ENCODE peak calls at places on chromosomes 12 and 14, in five cellular contexts. G, Q, Z, E and D are unnamed samples.

GRCh38 chr12:106971065-106971464 is 15.4 kb downstream of the TMEM263 start:
- DNase-seq in G (no peak), Q (no peak), Z (no peak), E (no peak), D (no peak)

GRCh38 chr12:47614521-47614920 is 91.3 kb downstream of the RPAP3 start:
- DNase-seq in G (no peak), Q (no peak), Z (no peak), E (no peak), D (no peak)

GRCh38 chr12:89278862-89279261 is 73.4 kb downstream of the DUSP6 start:
- DNase-seq in G (no peak), Q (no peak), Z (no peak), E (no peak), D (no peak)

GRCh38 chr14:79369359-79370332 is 841.7 kb downstream of the DIO2 start:
- DNase-seq in G (peak), Q (no peak), Z (peak), E (no peak), D (peak)

GRCh38 chr14:36245223-36245622 is 68.7 kb upstream of the PTCSC3 start:
- DNase-seq in G (no peak), Q (no peak), Z (no peak), E (no peak), D (no peak)

GRCh38 chr12:27331927-27332324 is 710 bp upstream of the BMAL2 start:
- DNase-seq in G (no peak), Q (no peak), Z (no peak), E (no peak), D (no peak)

GRCh38 chr12:96770239-96770780 is 136.7 kb upstream of the NEDD1 start:
- DNase-seq in G (no peak), Q (no peak), Z (no peak), E (no peak), D (no peak)

GRCh38 chr14:99758915-99759545 is 34.2 kb upstream of the EML1 start:
- DNase-seq in G (peak), Q (no peak), Z (no peak), E (no peak), D (no peak)

GRCh38 chr14:75223664-75224154 is 47.3 kb upstream of the TMED10 start:
- DNase-seq in G (no peak), Q (peak), Z (no peak), E (peak), D (no peak)

GRCh38 chr14:51428981-51429380 is 188.9 kb downstream of the TMX1 start:
- DNase-seq in G (no peak), Q (no peak), Z (no peak), E (no peak), D (no peak)

GRCh38 chr14:64137657-64138290 is 156.4 kb downstream of the ESR2 start:
- DNase-seq in G (no peak), Q (no peak), Z (no peak), E (no peak), D (peak)

GRCh38 chr12:4809449-4810218 is 89.4 kb downstream of the GALNT8 start:
- DNase-seq in G (no peak), Q (no peak), Z (no peak), E (no peak), D (no peak)

GRCh38 chr12:104748790-104749189 is 209.3 kb downstream of the SLC41A2 start:
- DNase-seq in G (no peak), Q (no peak), Z (no peak), E (no peak), D (no peak)

GRCh38 chr12:122834229-122834920 is 882 bp upstream of the HIP1R start:
- DNase-seq in G (peak), Q (peak), Z (no peak), E (no peak), D (peak)

GRCh38 chr14:91245029-91245428 is 525 bp upstream of the GPR68 start:
- DNase-seq in G (no peak), Q (no peak), Z (no peak), E (no peak), D (no peak)

GRCh38 chr14:57732886-57733285 is 133.0 kb downstream of the SLC35F4 start:
- DNase-seq in G (no peak), Q (no peak), Z (no peak), E (no peak), D (peak)

GRCh38 chr14:94345344-94346072 is 22.4 kb upstream of the SERPINA6 start:
- DNase-seq in G (no peak), Q (no peak), Z (peak), E (no peak), D (peak)

GRCh38 chr14:68333265-68333664 is 459.6 kb downstream of the ZFP36L1 start:
- DNase-seq in G (no peak), Q (no peak), Z (no peak), E (no peak), D (no peak)

GRCh38 chr12:115752913-115753726 is 524.4 kb downstream of the MED13L start:
- DNase-seq in G (no peak), Q (no peak), Z (peak), E (no peak), D (peak)

GRCh38 chr12:111753144-111753881 is 13.4 kb upstream of the ALDH2 start:
- DNase-seq in G (no peak), Q (peak), Z (peak), E (peak), D (peak)

GRCh38 chr14:50082784-50083466 is 33.4 kb downstream of the VCPKMT start:
- DNase-seq in G (no peak), Q (peak), Z (no peak), E (no peak), D (no peak)

GRCh38 chr14:22928237-22929103 is 706 bp downstream of the PRMT5 start:
- DNase-seq in G (no peak), Q (no peak), Z (no peak), E (no peak), D (no peak)

GRCh38 chr12:74401966-74402365 is 135.7 kb upstream of the ATXN7L3B start:
- DNase-seq in G (no peak), Q (no peak), Z (no peak), E (no peak), D (no peak)

GRCh38 chr14:50775357-50775756 is 55.6 kb downstream of the NIN start:
- DNase-seq in G (no peak), Q (no peak), Z (peak), E (no peak), D (peak)

GRCh38 chr14:77653473-77653872 is 37.0 kb upstream of the SPTLC2 start:
- DNase-seq in G (no peak), Q (no peak), Z (no peak), E (no peak), D (no peak)

GRCh38 chr12:96986883-96987523 is 79.9 kb downstream of the NEDD1 start:
- DNase-seq in G (no peak), Q (no peak), Z (no peak), E (no peak), D (peak)

GRCh38 chr12:132014092-132014914 is 64.6 kb downstream of the EP400 start:
- DNase-seq in G (no peak), Q (no peak), Z (no peak), E (no peak), D (no peak)

GRCh38 chr12:108773798-108774788 is 42.8 kb upstream of the CORO1C start:
- DNase-seq in G (no peak), Q (peak), Z (peak), E (peak), D (peak)

GRCh38 chr14:52950410-52950897 is 396 bp downstream of the FERMT2 start:
- DNase-seq in G (peak), Q (peak), Z (no peak), E (peak), D (peak)

GRCh38 chr12:117699575-117699974 is 269.2 kb downstream of the KSR2 start:
- DNase-seq in G (no peak), Q (no peak), Z (no peak), E (no peak), D (no peak)

GRCh38 chr12:27711312-27711682 is 665 bp downstream of the MRPS35 start:
- DNase-seq in G (no peak), Q (no peak), Z (no peak), E (no peak), D (no peak)

GRCh38 chr12:93990832-93991748 is 157.3 kb upstream of the PLXNC1 start:
- DNase-seq in G (no peak), Q (no peak), Z (peak), E (peak), D (peak)

GRCh38 chr14:52071675-52072074 is 2.8 kb upstream of the NID2 start:
- DNase-seq in G (no peak), Q (no peak), Z (no peak), E (no peak), D (peak)

GRCh38 chr12:115160290-115161108 is 476.5 kb upstream of the TBX3 start:
- DNase-seq in G (no peak), Q (no peak), Z (no peak), E (no peak), D (no peak)

GRCh38 chr12:87943666-87944065 is 85.5 kb downstream of the C12orf50 start:
- DNase-seq in G (no peak), Q (no peak), Z (no peak), E (no peak), D (no peak)

GRCh38 chr14:65333926-65334687 is 78.4 kb upstream of the FUT8 start:
- DNase-seq in G (no peak), Q (no peak), Z (peak), E (peak), D (peak)

GRCh38 chr12:71216725-71217579 is 59.2 kb upstream of the TSPAN8 start:
- DNase-seq in G (no peak), Q (no peak), Z (peak), E (no peak), D (peak)

GRCh38 chr14:19906665-19907064 is 13.7 kb upstream of the OR4K5 start:
- DNase-seq in G (no peak), Q (no peak), Z (no peak), E (no peak), D (no peak)

GRCh38 chr14:21768116-21768874 is 94.7 kb upstream of the OR4E1 start:
- DNase-seq in G (no peak), Q (no peak), Z (no peak), E (no peak), D (peak)
- TF ChIP-seq CTCF in G (peak), Q (no peak), Z (no peak), E (peak), D (peak)

DNA sequence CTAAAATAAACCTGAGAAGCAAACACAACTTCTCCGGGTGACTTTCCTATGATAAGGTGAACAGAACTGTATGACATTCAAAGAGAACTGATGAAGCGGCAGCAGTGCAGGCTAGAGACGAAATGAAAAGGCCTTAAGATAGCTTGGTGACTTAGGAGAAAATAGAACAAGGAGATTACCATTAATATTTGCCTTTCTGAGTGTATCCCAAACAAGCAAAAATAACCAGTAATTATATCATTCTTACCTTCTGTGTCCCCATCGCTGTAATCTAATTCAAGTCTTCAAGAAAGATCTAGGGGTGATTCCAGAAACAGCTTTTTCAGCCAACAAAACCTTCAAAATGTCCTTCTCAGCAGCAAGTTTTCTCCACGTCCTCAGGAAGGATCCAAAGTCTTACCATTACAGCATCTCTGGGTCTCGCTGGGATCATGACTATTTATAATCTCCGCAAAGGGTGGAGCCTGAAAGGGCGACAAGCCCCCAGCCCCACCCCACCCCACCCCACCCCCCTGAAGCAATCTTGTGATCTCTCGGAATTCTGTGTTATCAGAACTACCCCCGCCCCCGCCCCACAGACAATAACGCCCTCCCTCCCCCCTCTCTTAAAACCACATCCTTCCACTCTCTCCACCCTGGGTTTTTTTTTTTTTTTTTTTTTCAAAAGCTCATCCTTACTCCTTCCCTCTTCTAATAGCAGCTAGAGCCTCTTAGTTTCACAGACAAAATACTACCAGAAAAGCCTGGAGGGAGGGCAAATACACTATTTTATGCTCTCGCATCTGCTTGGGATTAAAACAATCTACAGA is at the start of gene SLC2A3:
- DNase-seq in G (no peak), Q (peak), Z (peak), E (peak), D (peak)
- H3K4me3 ChIP-seq in G (peak), Q (peak), Z (peak), E (peak), D (peak)

GRCh38 chr12:19893514-19893913 is 454.2 kb downstream of the AEBP2 start:
- DNase-seq in G (no peak), Q (no peak), Z (no peak), E (no peak), D (peak)
- TF ChIP-seq CTCF in G (no peak), Q (no peak), Z (peak), E (peak), D (peak)

GRCh38 chr12:119412811-119413794 is 78.6 kb downstream of the CCDC60 start:
- DNase-seq in G (no peak), Q (no peak), Z (peak), E (peak), D (peak)
- H3K4me3 ChIP-seq in G (no peak), Q (no peak), Z (no peak), E (no peak), D (no peak)

GRCh38 chr12:6646276-6647082 is 753 bp downstream of the ACRBP start:
- DNase-seq in G (no peak), Q (no peak), Z (no peak), E (no peak), D (no peak)

GRCh38 chr12:6647083-6647604 is at the start of gene ACRBP:
- DNase-seq in G (no peak), Q (peak), Z (no peak), E (peak), D (peak)

GRCh38 chr12:6643569-6644256 is 3.5 kb downstream of the ACRBP start:
- DNase-seq in G (no peak), Q (no peak), Z (no peak), E (no peak), D (no peak)

GRCh38 chr12:6644257-6644596 is 3.0 kb downstream of the ACRBP start:
- DNase-seq in G (no peak), Q (no peak), Z (no peak), E (no peak), D (no peak)

DNA sequence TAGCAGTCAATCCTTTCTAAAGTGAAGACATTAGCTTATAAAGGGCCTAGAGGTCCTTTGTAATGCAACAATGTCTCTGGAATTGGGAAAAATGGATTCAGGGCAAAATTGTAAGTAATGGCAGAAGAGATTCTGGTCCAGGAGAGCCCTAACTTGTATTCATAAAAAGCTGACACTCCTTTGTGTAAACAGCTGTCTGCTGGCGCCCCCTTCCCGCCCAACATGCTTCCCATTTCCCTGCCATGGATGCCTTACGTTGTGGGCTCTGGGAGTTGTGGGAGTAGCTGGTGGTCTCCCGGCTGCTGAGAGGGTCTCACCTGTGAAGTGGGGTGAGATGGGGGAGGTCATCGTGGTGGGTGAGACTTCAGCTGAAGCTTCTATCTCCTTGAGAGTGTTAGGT is 2.3 kb downstream of the ACRBP start:
- DNase-seq in G (no peak), Q (no peak), Z (no peak), E (no peak), D (no peak)
- TF ChIP-seq CTCF in G (peak), Q (no peak), Z (peak), E (peak), D (peak)

GRCh38 chr14:104294628-104294982 is 156.2 kb downstream of the KIF26A start:
- DNase-seq in G (peak), Q (peak), Z (no peak), E (peak), D (no peak)
- H3K4me3 ChIP-seq in G (no peak), Q (no peak), Z (no peak), E (no peak), D (no peak)

DNA sequence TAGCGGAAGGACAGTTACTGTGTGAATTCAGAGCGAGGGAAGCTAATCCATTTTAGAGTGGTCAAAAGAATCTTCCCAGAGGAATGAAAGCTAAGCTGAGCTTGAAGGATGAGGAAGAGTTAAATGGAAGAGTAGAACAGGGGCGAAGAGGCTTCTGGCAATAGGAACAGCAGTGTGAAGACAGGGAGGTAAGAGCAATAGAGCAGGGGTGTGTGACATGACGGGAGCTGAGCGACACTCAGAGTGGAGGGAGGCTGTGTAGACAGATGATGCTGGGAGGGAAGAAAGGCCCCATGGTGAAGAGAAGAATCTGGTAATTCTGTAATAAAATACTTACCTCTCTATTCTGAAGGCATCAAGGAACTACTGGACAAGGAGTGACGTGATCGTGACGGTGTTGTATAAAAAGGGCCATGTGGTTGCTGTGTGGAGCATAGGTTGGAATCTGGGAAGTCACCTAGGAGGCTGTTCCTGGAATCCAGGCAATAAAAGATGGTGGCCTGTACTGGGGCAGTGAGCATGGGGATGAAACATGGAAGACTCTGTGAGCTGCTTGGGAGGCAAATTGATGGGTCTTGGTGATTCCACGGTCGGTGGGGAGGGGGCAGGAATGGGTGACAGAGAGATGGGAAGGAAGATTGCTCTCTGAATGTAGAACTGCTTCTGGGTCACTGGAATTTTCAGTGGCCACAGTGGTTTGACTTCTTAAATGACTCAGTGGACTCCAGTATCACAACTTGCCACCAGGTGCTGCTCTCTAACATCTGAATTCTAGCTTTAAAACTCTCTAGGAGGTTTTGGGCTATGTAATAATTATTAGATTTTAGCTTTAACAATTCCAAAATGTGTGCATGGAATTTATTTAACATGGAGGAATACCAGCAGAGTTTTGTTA is 164.1 kb downstream of the ATP23 start:
- DNase-seq in G (no peak), Q (no peak), Z (no peak), E (no peak), D (peak)
- TF ChIP-seq CTCF in G (peak), Q (no peak), Z (peak), E (peak), D (peak)

GRCh38 chr12:54051916-54052744 is 1.5 kb upstream of the HOXC4 start:
- DNase-seq in G (no peak), Q (no peak), Z (peak), E (no peak), D (no peak)

GRCh38 chr12:54051081-54051912 is 2.3 kb upstream of the HOXC4 start:
- DNase-seq in G (no peak), Q (no peak), Z (no peak), E (no peak), D (no peak)

GRCh38 chr12:54048694-54049093 is 4.9 kb upstream of the HOXC4 start:
- DNase-seq in G (no peak), Q (no peak), Z (no peak), E (no peak), D (no peak)

GRCh38 chr12:54049164-54049563 is 4.5 kb upstream of the HOXC4 start:
- DNase-seq in G (no peak), Q (no peak), Z (no peak), E (no peak), D (no peak)

GRCh38 chr12:54050479-54050805 is 3.2 kb upstream of the HOXC4 start:
- DNase-seq in G (no peak), Q (no peak), Z (no peak), E (no peak), D (no peak)
- H3K4me3 ChIP-seq in G (no peak), Q (no peak), Z (no peak), E (no peak), D (no peak)

GRCh38 chr12:68665016-68665569 is 21.7 kb upstream of the NUP107 start:
- DNase-seq in G (no peak), Q (no peak), Z (no peak), E (no peak), D (peak)
- TF ChIP-seq CTCF in G (peak), Q (no peak), Z (no peak), E (peak), D (no peak)

GRCh38 chr12:124466200-124467128 is 100.9 kb downstream of the NCOR2 start:
- DNase-seq in G (no peak), Q (peak), Z (no peak), E (peak), D (peak)
- H3K4me3 ChIP-seq in G (no peak), Q (peak), Z (no peak), E (no peak), D (no peak)